ENCODE peak calls at places on chromosomes 16 and 17, in six cellular contexts. F is endothelial cell; I is CD8-positive, alpha-beta memory T cell; Z is NCI-H2029; M is HTR-8/SVneo; X is NCI-H2081 treated with DMSO at 0.1 percent for 48 hours. H is an unnamed sample.

GRCh38 chr16:49661465-49662187 is 194.3 kb downstream of the ZNF423 start:
- DNase-seq in F (no peak), I (no peak), Z (no peak), M (no peak), X (no peak), H (no peak)

GRCh38 chr16:67006930-67007658 is 18.7 kb downstream of the CES4A start:
- DNase-seq in F (no peak), I (no peak), Z (no peak), M (no peak), X (no peak), H (no peak)

GRCh38 chr17:41836550-41837196 is 641 bp upstream of the NT5C3B start:
- DNase-seq in F (no peak), I (no peak), Z (no peak), M (no peak), X (no peak), H (no peak)

GRCh38 chr17:42677012-42677857 is 441 bp upstream of the PLEKHH3 start:
- DNase-seq in F (peak), I (peak), Z (peak), M (peak), X (peak), H (peak)

GRCh38 chr16:19331794-19332193 is 46.3 kb downstream of the CLEC19A start:
- DNase-seq in F (no peak), I (no peak), Z (no peak), M (no peak), X (no peak), H (peak)

GRCh38 chr17:38703742-38704644 is 1.1 kb upstream of the MLLT6 start:
- DNase-seq in F (peak), I (peak), Z (peak), M (no peak), X (peak), H (peak)

GRCh38 chr17:82444941-82445521 is 5.5 kb downstream of the CYBC1 start:
- DNase-seq in F (no peak), I (no peak), Z (no peak), M (no peak), X (no peak), H (no peak)

GRCh38 chr16:15435216-15435864 is 952 bp downstream of the BMERB1 start:
- DNase-seq in F (peak), I (no peak), Z (no peak), M (no peak), X (no peak), H (peak)

GRCh38 chr17:12282056-12282455 is 261.4 kb downstream of the MAP2K4 start:
- DNase-seq in F (no peak), I (no peak), Z (no peak), M (no peak), X (no peak), H (no peak)

GRCh38 chr16:6250516-6250915 is 1082.1 kb upstream of the RBFOX1 start:
- DNase-seq in F (no peak), I (no peak), Z (no peak), M (no peak), X (no peak), H (no peak)

GRCh38 chr16:48895142-48895541 is 285.2 kb upstream of the N4BP1 start:
- DNase-seq in F (peak), I (no peak), Z (no peak), M (no peak), X (no peak), H (no peak)

GRCh38 chr17:77916771-77917481 is 41.6 kb upstream of the TNRC6C start:
- DNase-seq in F (no peak), I (no peak), Z (no peak), M (no peak), X (no peak), H (no peak)

GRCh38 chr17:82419471-82419995 is 1.1 kb upstream of the OGFOD3 start:
- DNase-seq in F (no peak), I (no peak), Z (no peak), M (no peak), X (no peak), H (peak)

GRCh38 chr16:1786242-1787055 is 3.7 kb downstream of the NUBP2 start:
- DNase-seq in F (peak), I (no peak), Z (no peak), M (no peak), X (no peak), H (no peak)

GRCh38 chr17:76382305-76382802 is 2.1 kb upstream of the SPHK1 start:
- DNase-seq in F (peak), I (no peak), Z (no peak), M (peak), X (no peak), H (peak)

GRCh38 chr17:17112628-17113200 is 70.5 kb downstream of the MPRIP start:
- DNase-seq in F (no peak), I (no peak), Z (no peak), M (no peak), X (no peak), H (no peak)

GRCh38 chr16:31696968-31697743 is 169.5 kb downstream of the AHSP start:
- DNase-seq in F (no peak), I (no peak), Z (peak), M (peak), X (no peak), H (peak)

GRCh38 chr16:15682105-15682570 is 32.1 kb downstream of the NDE1 start:
- DNase-seq in F (peak), I (no peak), Z (no peak), M (peak), X (no peak), H (peak)

GRCh38 chr17:59845595-59846390 is 47.0 kb downstream of the TUBD1 start:
- DNase-seq in F (no peak), I (no peak), Z (peak), M (no peak), X (peak), H (peak)

GRCh38 chr16:69244336-69244735 is 57.4 kb downstream of the SNTB2 start:
- DNase-seq in F (no peak), I (no peak), Z (no peak), M (no peak), X (no peak), H (no peak)

GRCh38 chr16:83699817-83700216 is 108.0 kb upstream of the HSBP1 start:
- DNase-seq in F (no peak), I (no peak), Z (no peak), M (no peak), X (no peak), H (no peak)

GRCh38 chr17:55735784-55736405 is 13.2 kb upstream of the TMEM100 start:
- DNase-seq in F (peak), I (no peak), Z (no peak), M (peak), X (no peak), H (peak)

GRCh38 chr17:29726721-29727252 is 104.1 kb upstream of the CORO6 start:
- DNase-seq in F (peak), I (no peak), Z (no peak), M (peak), X (no peak), H (peak)

GRCh38 chr16:19113577-19114358 is at the start of gene ITPRIPL2:
- DNase-seq in F (peak), I (no peak), Z (peak), M (peak), X (no peak), H (peak)

GRCh38 chr17:78396436-78397335 is 18.2 kb downstream of the PGS1 start:
- DNase-seq in F (no peak), I (no peak), Z (peak), M (no peak), X (no peak), H (no peak)

GRCh38 chr17:48014603-48015037 is 23.0 kb downstream of the COPZ2 start:
- DNase-seq in F (no peak), I (no peak), Z (no peak), M (no peak), X (no peak), H (no peak)

GRCh38 chr16:15665107-15665506 is 15.1 kb downstream of the NDE1 start:
- DNase-seq in F (no peak), I (no peak), Z (no peak), M (no peak), X (no peak), H (no peak)

GRCh38 chr16:11224096-11224893 is 31.7 kb downstream of the SOCS1 start:
- DNase-seq in F (no peak), I (peak), Z (no peak), M (no peak), X (no peak), H (peak)

GRCh38 chr16:60485877-60486489 is 1550.3 kb downstream of the CDH8 start:
- DNase-seq in F (no peak), I (no peak), Z (no peak), M (no peak), X (no peak), H (no peak)

GRCh38 chr17:57357392-57357784 is 101.1 kb downstream of the MSI2 start:
- DNase-seq in F (no peak), I (no peak), Z (peak), M (no peak), X (no peak), H (no peak)

GRCh38 chr17:34349748-34350147 is 6.5 kb upstream of the CCL13 start:
- DNase-seq in F (no peak), I (no peak), Z (no peak), M (no peak), X (no peak), H (no peak)